ENCODE peak calls at places on chromosomes 16 and 17, in six cellular contexts. A, M, I, U, F and L are unnamed samples.

GRCh38 chr16:57479422-57480126 is 6.7 kb downstream of the DOK4 start:
- DNase-seq in F (no peak), M (no peak), A (no peak), U (no peak), I (no peak), L (no peak)

GRCh38 chr17:3946711-3947235 is 17.5 kb downstream of the ATP2A3 start:
- DNase-seq in I (no peak), A (no peak), M (no peak), U (no peak), F (no peak), L (no peak)

GRCh38 chr17:47172698-47173565 is 16.2 kb downstream of the CDC27 start:
- DNase-seq in U (no peak), I (no peak), M (no peak), A (no peak), F (no peak), L (no peak)

GRCh38 chr16:81143921-81144471 is 47.8 kb upstream of the GCSH start:
- DNase-seq in I (no peak), A (no peak), M (no peak), F (no peak), U (no peak), L (no peak)

GRCh38 chr17:39231587-39232551 is 6.1 kb upstream of the STAC2 start:
- DNase-seq in M (peak), I (no peak), U (no peak), F (peak), A (peak), L (peak)

GRCh38 chr17:82813299-82814051 is 26.3 kb downstream of the ZNF750 start:
- DNase-seq in M (no peak), F (no peak), I (no peak), U (no peak), A (no peak), L (no peak)

GRCh38 chr17:51028176-51028863 is 92.3 kb downstream of the SPAG9 start:
- DNase-seq in F (no peak), A (no peak), M (no peak), U (no peak), I (no peak), L (no peak)

GRCh38 chr16:16021988-16022682 is 72.7 kb downstream of the ABCC1 start:
- DNase-seq in U (peak), M (no peak), A (no peak), I (no peak), F (peak), L (no peak)

GRCh38 chr17:29251969-29252866 is 5.6 kb downstream of the CRYBA1 start:
- DNase-seq in I (no peak), U (no peak), A (no peak), M (peak), F (no peak), L (no peak)

GRCh38 chr16:7532534-7532933 is 199.9 kb downstream of the RBFOX1 start:
- DNase-seq in F (no peak), I (no peak), M (no peak), A (no peak), U (no peak), L (no peak)

GRCh38 chr17:78141437-78142112 is 4.6 kb upstream of the C17orf99 start:
- DNase-seq in M (no peak), F (no peak), I (no peak), A (no peak), U (no peak), L (no peak)

GRCh38 chr16:85829266-85829665 is 29.8 kb downstream of the COX4I1 start:
- DNase-seq in F (no peak), I (no peak), M (no peak), A (no peak), U (no peak), L (no peak)

GRCh38 chr16:70253291-70254094 is 1.8 kb upstream of the EXOSC6 start:
- DNase-seq in F (no peak), M (peak), I (no peak), U (no peak), A (peak), L (no peak)

GRCh38 chr16:52756812-52757517 is 210.0 kb upstream of the TOX3 start:
- DNase-seq in I (no peak), M (no peak), A (no peak), U (no peak), F (no peak), L (no peak)

GRCh38 chr16:85518398-85519049 is 94.6 kb upstream of the GSE1 start:
- DNase-seq in M (no peak), I (no peak), U (no peak), F (no peak), A (no peak), L (no peak)

GRCh38 chr16:66568355-66568754 is 2.1 kb downstream of the CMTM1 start:
- DNase-seq in U (no peak), M (no peak), I (no peak), A (no peak), F (no peak), L (no peak)

GRCh38 chr17:74645010-74645409 is 21.5 kb upstream of the CD300E start:
- DNase-seq in M (no peak), U (no peak), A (no peak), F (no peak), I (no peak), L (no peak)

GRCh38 chr17:20174588-20175265 is 165.6 kb downstream of the SPECC1 start:
- DNase-seq in M (no peak), F (no peak), U (no peak), A (no peak), I (no peak), L (no peak)

GRCh38 chr16:69131167-69131748 is 1.1 kb downstream of the CHTF8 start:
- DNase-seq in A (no peak), F (no peak), I (no peak), M (peak), U (no peak), L (no peak)

GRCh38 chr16:47260496-47260895 is 116.8 kb upstream of the NETO2 start:
- DNase-seq in A (no peak), M (no peak), F (no peak), I (no peak), U (no peak), L (no peak)

GRCh38 chr17:14019186-14019956 is 49.9 kb upstream of the COX10 start:
- DNase-seq in F (no peak), M (no peak), U (no peak), A (no peak), I (no peak), L (no peak)

GRCh38 chr16:56972898-56973689 is 11.3 kb downstream of the CETP start:
- DNase-seq in I (no peak), M (no peak), A (no peak), U (no peak), F (no peak), L (no peak)

GRCh38 chr17:48240562-48241130 is 133.1 kb downstream of the SNX11 start:
- DNase-seq in M (no peak), F (no peak), A (no peak), I (no peak), U (no peak), L (no peak)

GRCh38 chr16:74830646-74831045 is 56.0 kb upstream of the FA2H start:
- DNase-seq in A (no peak), U (no peak), F (no peak), I (no peak), M (no peak), L (no peak)

GRCh38 chr16:88922114-88922825 is 54.7 kb downstream of the CBFA2T3 start:
- DNase-seq in F (no peak), M (no peak), A (no peak), U (no peak), I (no peak), L (no peak)

GRCh38 chr16:21184834-21185233 is 26.4 kb downstream of the LDAF1 start:
- DNase-seq in F (no peak), M (no peak), A (peak), U (no peak), I (no peak), L (no peak)

GRCh38 chr17:74790206-74791066 is 14.3 kb upstream of the NAT9 start:
- DNase-seq in M (no peak), I (no peak), A (no peak), F (no peak), U (no peak), L (no peak)

GRCh38 chr16:55965099-55965498 is 89.9 kb upstream of the CES5A start:
- DNase-seq in M (no peak), I (no peak), U (no peak), F (no peak), A (no peak), L (no peak)

GRCh38 chr17:36933174-36934143 is 3.8 kb upstream of the LHX1 start:
- DNase-seq in I (no peak), U (no peak), F (no peak), M (peak), A (no peak), L (no peak)

GRCh38 chr16:825298-826061 is 24.9 kb upstream of the GNG13 start:
- DNase-seq in M (no peak), U (no peak), I (no peak), F (peak), A (no peak), L (no peak)